ENCODE peak calls at places on chromosomes 1 and 21, in five cellular contexts. One of them, this sample, is unnamed.

GRCh38 chr1:89381617-89382016 is 17.8 kb downstream of the GBP6 start:
- DNase-seq in activated T-cell treated with anti-CD3 and anti-CD28 coated beads, Interleukin-2, amount 50 U/mL, for 72 hours: no peak
- DNase-seq in AG04449: no peak
- DNase-seq in fibroblast of the aortic adventitia: no peak
- DNase-seq in activated CD8-positive, alpha-beta memory T cell treated with anti-CD3 and anti-CD28 coated beads, Interleukin-2, amount 50 U/mL, for 48 hours: no peak
- DNase-seq in this sample: no peak

GRCh38 chr1:205317311-205317917 is 4.1 kb downstream of the NUAK2 start:
- DNase-seq in activated CD8-positive, alpha-beta memory T cell treated with anti-CD3 and anti-CD28 coated beads, Interleukin-2, amount 50 U/mL, for 48 hours: no peak
- DNase-seq in activated T-cell treated with anti-CD3 and anti-CD28 coated beads, Interleukin-2, amount 50 U/mL, for 72 hours: no peak
- DNase-seq in AG04449: no peak
- DNase-seq in fibroblast of the aortic adventitia: no peak
- DNase-seq in this sample: no peak

GRCh38 chr1:15337656-15338402 is 71.9 kb upstream of the EFHD2 start:
- DNase-seq in activated T-cell treated with anti-CD3 and anti-CD28 coated beads, Interleukin-2, amount 50 U/mL, for 72 hours: no peak
- DNase-seq in fibroblast of the aortic adventitia: peak
- DNase-seq in AG04449: no peak
- DNase-seq in activated CD8-positive, alpha-beta memory T cell treated with anti-CD3 and anti-CD28 coated beads, Interleukin-2, amount 50 U/mL, for 48 hours: no peak
- DNase-seq in this sample: no peak

GRCh38 chr1:68994096-68994495 is 497.2 kb upstream of the DEPDC1 start:
- DNase-seq in activated T-cell treated with anti-CD3 and anti-CD28 coated beads, Interleukin-2, amount 50 U/mL, for 72 hours: no peak
- DNase-seq in fibroblast of the aortic adventitia: no peak
- DNase-seq in AG04449: no peak
- DNase-seq in activated CD8-positive, alpha-beta memory T cell treated with anti-CD3 and anti-CD28 coated beads, Interleukin-2, amount 50 U/mL, for 48 hours: no peak
- DNase-seq in this sample: no peak

GRCh38 chr1:174768949-174769348 is 230.8 kb upstream of the CACYBP start:
- DNase-seq in fibroblast of the aortic adventitia: no peak
- DNase-seq in AG04449: no peak
- DNase-seq in activated CD8-positive, alpha-beta memory T cell treated with anti-CD3 and anti-CD28 coated beads, Interleukin-2, amount 50 U/mL, for 48 hours: no peak
- DNase-seq in activated T-cell treated with anti-CD3 and anti-CD28 coated beads, Interleukin-2, amount 50 U/mL, for 72 hours: no peak
- DNase-seq in this sample: no peak

GRCh38 chr1:46315669-46316403 is 12.3 kb downstream of the UQCRH start:
- DNase-seq in activated T-cell treated with anti-CD3 and anti-CD28 coated beads, Interleukin-2, amount 50 U/mL, for 72 hours: no peak
- DNase-seq in AG04449: no peak
- DNase-seq in activated CD8-positive, alpha-beta memory T cell treated with anti-CD3 and anti-CD28 coated beads, Interleukin-2, amount 50 U/mL, for 48 hours: no peak
- DNase-seq in fibroblast of the aortic adventitia: peak
- DNase-seq in this sample: no peak

GRCh38 chr21:42059721-42060120 is 11.4 kb upstream of the UMODL1 start:
- DNase-seq in activated CD8-positive, alpha-beta memory T cell treated with anti-CD3 and anti-CD28 coated beads, Interleukin-2, amount 50 U/mL, for 48 hours: no peak
- DNase-seq in AG04449: no peak
- DNase-seq in fibroblast of the aortic adventitia: no peak
- DNase-seq in activated T-cell treated with anti-CD3 and anti-CD28 coated beads, Interleukin-2, amount 50 U/mL, for 72 hours: no peak
- DNase-seq in this sample: no peak

GRCh38 chr1:220485131-220485530 is 42.8 kb upstream of the MARK1 start:
- DNase-seq in activated T-cell treated with anti-CD3 and anti-CD28 coated beads, Interleukin-2, amount 50 U/mL, for 72 hours: no peak
- DNase-seq in fibroblast of the aortic adventitia: no peak
- DNase-seq in AG04449: no peak
- DNase-seq in activated CD8-positive, alpha-beta memory T cell treated with anti-CD3 and anti-CD28 coated beads, Interleukin-2, amount 50 U/mL, for 48 hours: no peak
- DNase-seq in this sample: no peak

GRCh38 chr1:206415913-206416312 is 54.4 kb upstream of the IKBKE start:
- DNase-seq in AG04449: no peak
- DNase-seq in activated CD8-positive, alpha-beta memory T cell treated with anti-CD3 and anti-CD28 coated beads, Interleukin-2, amount 50 U/mL, for 48 hours: no peak
- DNase-seq in fibroblast of the aortic adventitia: peak
- DNase-seq in activated T-cell treated with anti-CD3 and anti-CD28 coated beads, Interleukin-2, amount 50 U/mL, for 72 hours: no peak
- DNase-seq in this sample: no peak

GRCh38 chr1:91894036-91894761 is 8.2 kb upstream of the TGFBR3 start:
- DNase-seq in activated T-cell treated with anti-CD3 and anti-CD28 coated beads, Interleukin-2, amount 50 U/mL, for 72 hours: no peak
- DNase-seq in activated CD8-positive, alpha-beta memory T cell treated with anti-CD3 and anti-CD28 coated beads, Interleukin-2, amount 50 U/mL, for 48 hours: peak
- DNase-seq in fibroblast of the aortic adventitia: no peak
- DNase-seq in AG04449: no peak
- DNase-seq in this sample: no peak

GRCh38 chr1:26771643-26772321 is 16.0 kb upstream of the PIGV start:
- DNase-seq in AG04449: peak
- DNase-seq in activated T-cell treated with anti-CD3 and anti-CD28 coated beads, Interleukin-2, amount 50 U/mL, for 72 hours: peak
- DNase-seq in activated CD8-positive, alpha-beta memory T cell treated with anti-CD3 and anti-CD28 coated beads, Interleukin-2, amount 50 U/mL, for 48 hours: no peak
- DNase-seq in fibroblast of the aortic adventitia: peak
- DNase-seq in this sample: no peak

GRCh38 chr1:97192872-97193572 is 471.4 kb downstream of the PTBP2 start:
- DNase-seq in fibroblast of the aortic adventitia: peak
- DNase-seq in activated CD8-positive, alpha-beta memory T cell treated with anti-CD3 and anti-CD28 coated beads, Interleukin-2, amount 50 U/mL, for 48 hours: no peak
- DNase-seq in AG04449: peak
- DNase-seq in activated T-cell treated with anti-CD3 and anti-CD28 coated beads, Interleukin-2, amount 50 U/mL, for 72 hours: no peak
- DNase-seq in this sample: no peak

GRCh38 chr1:226832613-226833012 is 37.8 kb upstream of the PSEN2 start:
- DNase-seq in activated T-cell treated with anti-CD3 and anti-CD28 coated beads, Interleukin-2, amount 50 U/mL, for 72 hours: no peak
- DNase-seq in AG04449: no peak
- DNase-seq in fibroblast of the aortic adventitia: no peak
- DNase-seq in activated CD8-positive, alpha-beta memory T cell treated with anti-CD3 and anti-CD28 coated beads, Interleukin-2, amount 50 U/mL, for 48 hours: no peak
- DNase-seq in this sample: no peak

GRCh38 chr1:39955547-39956539 is 898 bp downstream of the MFSD2A start:
- DNase-seq in fibroblast of the aortic adventitia: peak
- DNase-seq in AG04449: no peak
- DNase-seq in activated CD8-positive, alpha-beta memory T cell treated with anti-CD3 and anti-CD28 coated beads, Interleukin-2, amount 50 U/mL, for 48 hours: peak
- DNase-seq in activated T-cell treated with anti-CD3 and anti-CD28 coated beads, Interleukin-2, amount 50 U/mL, for 72 hours: peak
- DNase-seq in this sample: peak

GRCh38 chr1:19445417-19446342 is 39.7 kb downstream of the CAPZB start:
- DNase-seq in fibroblast of the aortic adventitia: peak
- DNase-seq in activated T-cell treated with anti-CD3 and anti-CD28 coated beads, Interleukin-2, amount 50 U/mL, for 72 hours: no peak
- DNase-seq in AG04449: no peak
- DNase-seq in activated CD8-positive, alpha-beta memory T cell treated with anti-CD3 and anti-CD28 coated beads, Interleukin-2, amount 50 U/mL, for 48 hours: no peak
- DNase-seq in this sample: peak

GRCh38 chr1:53517109-53517508 is 57.9 kb downstream of the DMRTB1 start:
- DNase-seq in fibroblast of the aortic adventitia: no peak
- DNase-seq in activated T-cell treated with anti-CD3 and anti-CD28 coated beads, Interleukin-2, amount 50 U/mL, for 72 hours: no peak
- DNase-seq in AG04449: no peak
- DNase-seq in activated CD8-positive, alpha-beta memory T cell treated with anti-CD3 and anti-CD28 coated beads, Interleukin-2, amount 50 U/mL, for 48 hours: no peak
- DNase-seq in this sample: no peak

GRCh38 chr1:24191860-24192259 is 4.8 kb upstream of the IFNLR1 start:
- DNase-seq in activated T-cell treated with anti-CD3 and anti-CD28 coated beads, Interleukin-2, amount 50 U/mL, for 72 hours: peak
- DNase-seq in AG04449: no peak
- DNase-seq in fibroblast of the aortic adventitia: peak
- DNase-seq in activated CD8-positive, alpha-beta memory T cell treated with anti-CD3 and anti-CD28 coated beads, Interleukin-2, amount 50 U/mL, for 48 hours: no peak
- DNase-seq in this sample: no peak

GRCh38 chr21:32372755-32373154 is 20.1 kb downstream of the URB1 start:
- DNase-seq in activated T-cell treated with anti-CD3 and anti-CD28 coated beads, Interleukin-2, amount 50 U/mL, for 72 hours: no peak
- DNase-seq in fibroblast of the aortic adventitia: peak
- DNase-seq in activated CD8-positive, alpha-beta memory T cell treated with anti-CD3 and anti-CD28 coated beads, Interleukin-2, amount 50 U/mL, for 48 hours: no peak
- DNase-seq in AG04449: no peak
- DNase-seq in this sample: no peak

GRCh38 chr1:245701631-245702030 is 546.8 kb downstream of the KIF26B start:
- DNase-seq in activated CD8-positive, alpha-beta memory T cell treated with anti-CD3 and anti-CD28 coated beads, Interleukin-2, amount 50 U/mL, for 48 hours: no peak
- DNase-seq in fibroblast of the aortic adventitia: no peak
- DNase-seq in AG04449: no peak
- DNase-seq in activated T-cell treated with anti-CD3 and anti-CD28 coated beads, Interleukin-2, amount 50 U/mL, for 72 hours: no peak
- DNase-seq in this sample: no peak

GRCh38 chr1:101338714-101339430 is 102.1 kb downstream of the S1PR1 start:
- DNase-seq in fibroblast of the aortic adventitia: peak
- DNase-seq in activated T-cell treated with anti-CD3 and anti-CD28 coated beads, Interleukin-2, amount 50 U/mL, for 72 hours: no peak
- DNase-seq in AG04449: no peak
- DNase-seq in activated CD8-positive, alpha-beta memory T cell treated with anti-CD3 and anti-CD28 coated beads, Interleukin-2, amount 50 U/mL, for 48 hours: no peak
- DNase-seq in this sample: no peak

GRCh38 chr1:53957231-53957818 is 11.2 kb downstream of the LRRC42 start:
- DNase-seq in fibroblast of the aortic adventitia: peak
- DNase-seq in AG04449: no peak
- DNase-seq in activated T-cell treated with anti-CD3 and anti-CD28 coated beads, Interleukin-2, amount 50 U/mL, for 72 hours: no peak
- DNase-seq in activated CD8-positive, alpha-beta memory T cell treated with anti-CD3 and anti-CD28 coated beads, Interleukin-2, amount 50 U/mL, for 48 hours: no peak
- DNase-seq in this sample: no peak

GRCh38 chr1:173421789-173422188 is 55.3 kb upstream of the PRDX6 start:
- DNase-seq in fibroblast of the aortic adventitia: no peak
- DNase-seq in activated T-cell treated with anti-CD3 and anti-CD28 coated beads, Interleukin-2, amount 50 U/mL, for 72 hours: no peak
- DNase-seq in AG04449: no peak
- DNase-seq in activated CD8-positive, alpha-beta memory T cell treated with anti-CD3 and anti-CD28 coated beads, Interleukin-2, amount 50 U/mL, for 48 hours: no peak
- DNase-seq in this sample: no peak

GRCh38 chr1:25561426-25562100 is 18.2 kb downstream of the LDLRAP1 start:
- DNase-seq in AG04449: no peak
- DNase-seq in fibroblast of the aortic adventitia: no peak
- DNase-seq in activated CD8-positive, alpha-beta memory T cell treated with anti-CD3 and anti-CD28 coated beads, Interleukin-2, amount 50 U/mL, for 48 hours: no peak
- DNase-seq in activated T-cell treated with anti-CD3 and anti-CD28 coated beads, Interleukin-2, amount 50 U/mL, for 72 hours: no peak
- DNase-seq in this sample: no peak

GRCh38 chr1:229947968-229948367 is 119.1 kb upstream of the GALNT2 start:
- DNase-seq in AG04449: no peak
- DNase-seq in fibroblast of the aortic adventitia: no peak
- DNase-seq in activated T-cell treated with anti-CD3 and anti-CD28 coated beads, Interleukin-2, amount 50 U/mL, for 72 hours: no peak
- DNase-seq in activated CD8-positive, alpha-beta memory T cell treated with anti-CD3 and anti-CD28 coated beads, Interleukin-2, amount 50 U/mL, for 48 hours: no peak
- DNase-seq in this sample: no peak

GRCh38 chr1:108194051-108194450 is 6.1 kb downstream of the SLC25A24 start:
- DNase-seq in activated T-cell treated with anti-CD3 and anti-CD28 coated beads, Interleukin-2, amount 50 U/mL, for 72 hours: no peak
- DNase-seq in fibroblast of the aortic adventitia: no peak
- DNase-seq in AG04449: no peak
- DNase-seq in activated CD8-positive, alpha-beta memory T cell treated with anti-CD3 and anti-CD28 coated beads, Interleukin-2, amount 50 U/mL, for 48 hours: no peak
- DNase-seq in this sample: no peak

GRCh38 chr1:208233546-208233945 is 10.6 kb downstream of the PLXNA2 start:
- DNase-seq in AG04449: no peak
- DNase-seq in activated T-cell treated with anti-CD3 and anti-CD28 coated beads, Interleukin-2, amount 50 U/mL, for 72 hours: no peak
- DNase-seq in activated CD8-positive, alpha-beta memory T cell treated with anti-CD3 and anti-CD28 coated beads, Interleukin-2, amount 50 U/mL, for 48 hours: no peak
- DNase-seq in fibroblast of the aortic adventitia: no peak
- DNase-seq in this sample: peak

GRCh38 chr1:76864383-76864782 is 2.9 kb upstream of the ST6GALNAC5 start:
- DNase-seq in AG04449: no peak
- DNase-seq in activated CD8-positive, alpha-beta memory T cell treated with anti-CD3 and anti-CD28 coated beads, Interleukin-2, amount 50 U/mL, for 48 hours: no peak
- DNase-seq in activated T-cell treated with anti-CD3 and anti-CD28 coated beads, Interleukin-2, amount 50 U/mL, for 72 hours: no peak
- DNase-seq in fibroblast of the aortic adventitia: no peak
- DNase-seq in this sample: no peak